ENCODE peak calls at places on chromosomes 2 and 18, in nine cellular contexts. Q is mammary epithelial cell, E is AG10803, Y is thoracic aorta, I is nephron progenitor cell, U is astrocyte of the spinal cord, T is GM20000, N is MCF 10A, L is activated B cell treated with CpG ODN at 0.5 μM for 24 hours. J is an unnamed sample.

GRCh38 chr2:148524519-148524919 is 120.0 kb upstream of the EPC2 start:
- DNase-seq in Q (no peak), E (no peak), Y (no peak), I (no peak), U (no peak), T (no peak), N (no peak), L (no peak), J (no peak)

GRCh38 chr2:11505652-11506610 is 27.9 kb upstream of the GREB1 start:
- DNase-seq in Q (peak; percentile 72), E (no peak), Y (no peak), I (no peak), U (no peak), T (no peak), N (peak; percentile 57), L (no peak), J (peak; percentile 34)

GRCh38 chr2:32159678-32160077 is 6.0 kb upstream of the SLC30A6 start:
- DNase-seq in Q (no peak), E (no peak), Y (no peak), I (no peak), U (no peak), T (no peak), N (no peak), L (no peak), J (no peak)

GRCh38 chr2:74385396-74385795 is 5.3 kb upstream of the DCTN1 start:
- DNase-seq in Q (no peak), E (peak; percentile 26), Y (no peak), I (no peak), U (no peak), T (no peak), N (no peak), L (no peak), J (no peak)

GRCh38 chr18:3758531-3758930 is 308.6 kb downstream of the TGIF1 start:
- DNase-seq in Q (peak; percentile 50), E (peak; percentile 14), Y (no peak), I (no peak), U (peak; percentile 65), T (no peak), N (peak; percentile 85), L (no peak), J (no peak)

GRCh38 chr2:48423376-48423775 is 106.6 kb upstream of the STON1 start:
- DNase-seq in Q (peak; percentile 88), E (peak; percentile 77), Y (no peak), I (no peak), U (peak; percentile 74), T (no peak), N (peak; percentile 59), L (no peak), J (no peak)

GRCh38 chr2:202944403-202944802 is 32.3 kb downstream of the CARF start:
- DNase-seq in Q (no peak), E (peak; percentile 1), Y (no peak), I (no peak), U (peak; percentile 39), T (no peak), N (peak; percentile 36), L (no peak), J (no peak)

GRCh38 chr2:32947076-32947483 is 327 bp downstream of the LTBP1 start:
- DNase-seq in Q (no peak), E (no peak), Y (no peak), I (no peak), U (no peak), T (peak; percentile 65), N (no peak), L (peak; percentile 25), J (no peak)

GRCh38 chr2:144424559-144425240 is 95.2 kb downstream of the ZEB2 start:
- DNase-seq in Q (peak; percentile 31), E (no peak), Y (no peak), I (no peak), U (no peak), T (no peak), N (no peak), L (no peak), J (no peak)

GRCh38 chr2:239897596-239898235 is 127.4 kb downstream of the NDUFA10 start:
- DNase-seq in Q (no peak), E (no peak), Y (no peak), I (no peak), U (no peak), T (no peak), N (no peak), L (no peak), J (peak; percentile 19)

GRCh38 chr18:13710460-13710859 is 15.9 kb downstream of the FAM210A start:
- DNase-seq in Q (peak; percentile 99), E (peak; percentile 2), Y (no peak), I (no peak), U (peak; percentile 37), T (no peak), N (peak; percentile 64), L (no peak), J (no peak)

GRCh38 chr18:40437517-40437916 is 1517.5 kb upstream of the PIK3C3 start:
- DNase-seq in Q (no peak), E (no peak), Y (no peak), I (no peak), U (no peak), T (no peak), N (peak; percentile 4), L (no peak), J (no peak)

GRCh38 chr2:29627366-29627765 is 294.0 kb downstream of the ALK start:
- DNase-seq in Q (no peak), E (peak; percentile 61), Y (no peak), I (no peak), U (peak; percentile 93), T (no peak), N (peak; percentile 55), L (no peak), J (no peak)

GRCh38 chr2:149166958-149167810 is 128.7 kb downstream of the LYPD6B start:
- DNase-seq in Q (peak; percentile 58), E (peak; percentile 48), Y (no peak), I (no peak), U (no peak), T (no peak), N (no peak), L (no peak), J (no peak)

GRCh38 chr2:24883946-24884345 is 36.1 kb downstream of the ADCY3 start:
- DNase-seq in Q (no peak), E (peak; percentile 67), Y (no peak), I (no peak), U (no peak), T (no peak), N (peak; percentile 66), L (no peak), J (no peak)

GRCh38 chr2:170401187-170401586 is 223.2 kb downstream of the MYO3B start:
- DNase-seq in Q (no peak), E (no peak), Y (no peak), I (no peak), U (no peak), T (no peak), N (no peak), L (no peak), J (no peak)

GRCh38 chr2:170394988-170395387 is 217.0 kb downstream of the MYO3B start:
- DNase-seq in Q (no peak), E (no peak), Y (no peak), I (no peak), U (peak; percentile 3), T (no peak), N (no peak), L (no peak), J (no peak)

GRCh38 chr2:170393861-170394498 is 216.0 kb downstream of the MYO3B start:
- DNase-seq in Q (no peak), E (no peak), Y (no peak), I (no peak), U (no peak), T (no peak), N (no peak), L (no peak), J (no peak)

GRCh38 chr2:170391018-170391417 is 213.1 kb downstream of the MYO3B start:
- DNase-seq in Q (no peak), E (no peak), Y (no peak), I (no peak), U (no peak), T (no peak), N (no peak), L (no peak), J (no peak)

DNA sequence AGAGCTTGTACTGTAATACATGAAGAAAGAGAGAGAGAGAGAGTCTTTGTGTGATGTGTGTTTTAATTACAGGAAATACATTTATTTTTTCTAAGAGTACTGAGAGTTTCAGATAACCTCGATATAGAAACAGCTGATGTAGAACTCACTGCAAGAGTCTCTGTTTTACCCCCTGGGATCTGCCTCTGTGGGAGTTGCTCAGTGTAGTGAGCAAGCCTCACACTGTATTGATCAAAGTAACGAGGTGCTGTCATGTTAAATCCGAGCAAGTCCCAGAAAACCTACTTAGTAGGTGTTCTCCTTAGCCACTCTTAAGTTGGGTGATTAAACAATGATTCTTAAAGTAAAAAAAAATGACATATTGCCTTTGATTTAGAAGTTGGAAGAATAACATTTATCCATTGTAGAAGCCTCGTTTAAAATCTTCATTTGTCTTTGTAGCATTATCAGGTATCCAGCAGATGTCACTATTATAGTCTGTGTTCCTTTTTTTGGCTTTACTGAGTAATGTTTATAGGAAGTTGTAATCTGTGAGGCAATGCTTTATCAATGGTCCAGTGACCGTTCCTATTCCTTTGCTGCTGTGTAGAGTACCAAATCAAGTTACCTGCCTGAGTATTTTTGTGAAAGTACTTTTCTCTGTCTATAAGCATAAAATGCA is 219.0 kb downstream of the MYO3B start:
- DNase-seq in Q (no peak), E (peak; percentile 12), Y (no peak), I (no peak), U (peak; percentile 9), T (peak; percentile 11), N (no peak), L (no peak), J (no peak)
- TF ChIP-seq CTCF in Q (peak; percentile 55), E (peak; percentile 47), Y (no peak), I (peak; percentile 23), U (peak; percentile 28), T (peak; percentile 22), N (peak; percentile 44), L (no peak), J (no peak)

GRCh38 chr2:196957442-196957841 is 30.9 kb upstream of the PGAP1 start:
- DNase-seq in Q (no peak), E (no peak), Y (no peak), I (no peak), U (no peak), T (no peak), N (no peak), L (no peak), J (no peak)
- TF ChIP-seq CTCF in Q (no peak), E (no peak), Y (no peak), I (no peak), U (no peak), T (no peak), N (no peak), L (no peak), J (no peak)

GRCh38 chr18:26457611-26458350 is 90.6 kb downstream of the KCTD1 start:
- DNase-seq in Q (no peak), E (no peak), Y (no peak), I (peak; percentile 42), U (no peak), T (no peak), N (no peak), L (no peak), J (no peak)
- TF ChIP-seq CTCF in Q (no peak), E (no peak), Y (no peak), I (peak; percentile 51), U (peak; percentile 26), T (no peak), N (no peak), L (no peak), J (no peak)

DNA sequence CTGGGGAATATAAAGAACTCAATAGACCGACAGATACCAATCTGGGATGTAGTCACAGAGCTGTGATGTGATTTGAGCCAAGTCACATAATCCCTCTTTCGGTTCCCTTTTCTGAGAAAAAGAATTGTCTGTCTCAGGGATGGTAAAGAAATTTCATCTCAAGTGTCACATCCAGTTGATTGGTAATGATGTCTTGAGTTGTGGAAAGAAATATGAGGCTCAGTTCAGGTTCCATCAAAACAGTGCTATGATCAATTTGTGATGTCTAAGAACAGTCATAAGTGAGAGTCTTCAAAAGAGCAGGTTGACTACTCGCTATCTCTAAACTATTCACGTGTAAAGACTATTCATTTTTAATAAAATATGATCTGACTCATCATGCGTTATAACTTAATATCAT is 223.3 kb downstream of the METTL4 start:
- DNase-seq in Q (no peak), E (no peak), Y (no peak), I (no peak), U (no peak), T (no peak), N (no peak), L (no peak), J (no peak)
- TF ChIP-seq CTCF in Q (no peak), E (no peak), Y (no peak), I (no peak), U (no peak), T (no peak), N (no peak), L (no peak), J (no peak)